ENCODE peak calls at places on chromosomes 3 and 15, in eight cellular contexts. E is HFFc6; V is NAMALWA; Q is fibroblast of villous mesenchyme; P is endothelial cell; K is amniotic stem cell; T is stimulated activated CD8-positive, alpha-beta memory T cell treated with anti-CD3 and anti-CD28 coated beads, Interleukin-7, amount 100 ng/mL, for 24 hours; M is WTC11. U is an unnamed sample.
A peak's percentile ranks its signal among the peaks of the same experiment; 100 is the strongest.

GRCh38 chr15:79682285-79682684 is 214.5 kb downstream of the MTHFS start:
- DNase-seq in E (peak; percentile 74), V (no peak), Q (peak; percentile 69), P (no peak), K (peak; percentile 39), T (no peak), M (no peak), U (no peak)

GRCh38 chr15:75229191-75230015 is 27.7 kb downstream of the C15orf39 start:
- DNase-seq in E (peak; percentile 42), V (no peak), Q (no peak), P (no peak), K (no peak), T (no peak), M (no peak), U (no peak)

GRCh38 chr3:107458871-107459270 is 63.9 kb upstream of the BBX start:
- DNase-seq in E (no peak), V (no peak), Q (no peak), P (no peak), K (no peak), T (no peak), M (no peak), U (peak; percentile 39)

GRCh38 chr3:32175607-32176197 is 62.8 kb upstream of the CMTM8 start:
- DNase-seq in E (peak; percentile 48), V (peak; percentile 83), Q (peak; percentile 72), P (peak; percentile 73), K (peak; percentile 69), T (peak; percentile 30), M (peak; percentile 46), U (peak; percentile 34)

GRCh38 chr15:85761635-85762034 is 33.1 kb downstream of the KLHL25 start:
- DNase-seq in E (no peak), V (no peak), Q (no peak), P (no peak), K (no peak), T (no peak), M (no peak), U (no peak)

GRCh38 chr3:16362781-16363180 is 97.8 kb downstream of the OXNAD1 start:
- DNase-seq in E (peak; percentile 66), V (no peak), Q (no peak), P (no peak), K (peak; percentile 9), T (no peak), M (no peak), U (no peak)

GRCh38 chr3:9100132-9100894 is 137.0 kb upstream of the RAD18 start:
- DNase-seq in E (no peak), V (no peak), Q (no peak), P (no peak), K (no peak), T (no peak), M (no peak), U (no peak)

GRCh38 chr15:90597477-90598052 is 67.8 kb downstream of the CRTC3 start:
- DNase-seq in E (no peak), V (no peak), Q (peak; percentile 40), P (no peak), K (no peak), T (no peak), M (no peak), U (no peak)

GRCh38 chr3:36525115-36525711 is 144.9 kb downstream of the STAC start:
- DNase-seq in E (peak; percentile 27), V (no peak), Q (peak; percentile 49), P (no peak), K (no peak), T (no peak), M (no peak), U (no peak)

GRCh38 chr15:34514251-34514760 is 69.1 kb downstream of the GOLGA8B start:
- DNase-seq in E (no peak), V (no peak), Q (peak; percentile 29), P (peak; percentile 26), K (no peak), T (no peak), M (peak; percentile 26), U (peak; percentile 74)

GRCh38 chr15:89117790-89118189 is 29.5 kb downstream of the ABHD2 start:
- DNase-seq in E (no peak), V (no peak), Q (no peak), P (no peak), K (no peak), T (no peak), M (no peak), U (no peak)

GRCh38 chr3:156005698-156006097 is 114.7 kb upstream of the KCNAB1 start:
- DNase-seq in E (no peak), V (no peak), Q (no peak), P (no peak), K (no peak), T (no peak), M (no peak), U (no peak)

GRCh38 chr15:72229076-72229946 is 1.7 kb downstream of the PKM start:
- DNase-seq in E (no peak), V (peak; percentile 69), Q (peak; percentile 53), P (no peak), K (no peak), T (no peak), M (no peak), U (peak; percentile 27)

GRCh38 chr3:161355508-161355907 is 15.8 kb downstream of the SPTSSB start:
- DNase-seq in E (no peak), V (no peak), Q (no peak), P (no peak), K (no peak), T (no peak), M (no peak), U (no peak)

GRCh38 chr15:48402778-48403177 is 71.5 kb downstream of the DUT start:
- DNase-seq in E (no peak), V (no peak), Q (no peak), P (no peak), K (no peak), T (no peak), M (no peak), U (no peak)

GRCh38 chr15:49718846-49719245 is 98.0 kb downstream of the DTWD1 start:
- DNase-seq in E (no peak), V (no peak), Q (no peak), P (no peak), K (no peak), T (no peak), M (no peak), U (no peak)

GRCh38 chr3:114550155-114550554 is 256.3 kb downstream of the TIGIT start:
- DNase-seq in E (no peak), V (no peak), Q (peak; percentile 62), P (no peak), K (no peak), T (no peak), M (no peak), U (no peak)

GRCh38 chr3:35782355-35782754 is 143.0 kb downstream of the ARPP21 start:
- DNase-seq in E (no peak), V (no peak), Q (no peak), P (no peak), K (no peak), T (no peak), M (no peak), U (no peak)

GRCh38 chr3:141070727-141071357 is 19.7 kb downstream of the SPSB4 start:
- DNase-seq in E (no peak), V (no peak), Q (no peak), P (no peak), K (no peak), T (no peak), M (peak; percentile 81), U (no peak)

GRCh38 chr3:65548848-65549625 is 489.7 kb downstream of the MAGI1 start:
- DNase-seq in E (no peak), V (no peak), Q (no peak), P (peak; percentile 49), K (no peak), T (no peak), M (peak; percentile 58), U (peak; percentile 34)

GRCh38 chr3:97721446-97721845 is 43.1 kb upstream of the ARL6 start:
- DNase-seq in E (no peak), V (no peak), Q (no peak), P (no peak), K (no peak), T (no peak), M (no peak), U (no peak)

U was measured in SJCRH30.